ENCODE peak calls at places on chromosomes 11 and 22, in nine cellular contexts. X is colonic mucosa, D is astrocyte, M is BJ, Q is AG10803, Y is stomach, F is epithelial cell of proximal tubule, C is tibial nerve, S is A549. W is an unnamed sample.

GRCh38 chr11:10044618-10045017 is 249.4 kb downstream of the SBF2 start:
- DNase-seq in Q (peak), C (no peak), Y (no peak), X (no peak), F (no peak), M (no peak), S (no peak), D (peak), W (no peak)

GRCh38 chr11:8365542-8365941 is 101.9 kb upstream of the LMO1 start:
- DNase-seq in Y (no peak), M (no peak), Q (no peak), F (no peak), S (no peak), D (no peak), X (no peak), C (no peak), W (no peak)

GRCh38 chr11:100719362-100719761 is 32.3 kb downstream of the ARHGAP42 start:
- DNase-seq in Q (peak), D (peak), M (no peak), C (no peak), Y (no peak), S (no peak), X (no peak), F (peak), W (no peak)

GRCh38 chr11:45930951-45931563 is 8.6 kb downstream of the LARGE2 start:
- DNase-seq in C (no peak), F (no peak), M (no peak), D (no peak), X (no peak), Y (no peak), S (no peak), Q (no peak), W (no peak)

GRCh38 chr11:8338138-8338537 is 74.5 kb upstream of the LMO1 start:
- DNase-seq in S (peak), C (no peak), Q (peak), F (no peak), M (no peak), Y (peak), D (no peak), X (peak), W (peak)

GRCh38 chr22:21755855-21756284 is 20.3 kb upstream of the YPEL1 start:
- DNase-seq in Y (no peak), C (no peak), Q (peak), F (no peak), M (no peak), D (peak), X (no peak), S (no peak), W (no peak)

GRCh38 chr11:37142591-37142990 is 544.6 kb upstream of the RAG2 start:
- DNase-seq in F (no peak), X (no peak), Y (no peak), C (no peak), Q (no peak), D (no peak), S (no peak), M (no peak), W (no peak)

GRCh38 chr11:15035283-15035682 is 38.1 kb upstream of the CALCB start:
- DNase-seq in D (no peak), X (peak), S (no peak), Y (no peak), F (no peak), Q (no peak), M (no peak), C (no peak), W (no peak)

GRCh38 chr11:35796542-35796941 is 134.0 kb downstream of the TRIM44 start:
- DNase-seq in Q (no peak), Y (no peak), M (no peak), D (no peak), C (no peak), X (no peak), S (no peak), F (no peak), W (no peak)

GRCh38 chr11:114219559-114220349 is 76.4 kb upstream of the NNMT start:
- DNase-seq in S (no peak), C (no peak), Y (no peak), Q (no peak), M (no peak), X (no peak), D (peak), F (peak), W (no peak)

GRCh38 chr11:33089776-33090175 is 50.4 kb downstream of the TCP11L1 start:
- DNase-seq in M (no peak), Q (peak), C (no peak), D (peak), F (no peak), X (no peak), S (no peak), Y (no peak), W (no peak)

GRCh38 chr11:125036933-125037332 is 26.2 kb upstream of the SLC37A2 start:
- DNase-seq in Y (no peak), S (no peak), Q (peak), C (no peak), F (peak), X (no peak), D (peak), M (peak), W (no peak)

GRCh38 chr11:77559686-77560425 is 29.9 kb upstream of the AQP11 start:
- DNase-seq in C (no peak), M (peak), F (peak), S (peak), Q (peak), X (no peak), Y (no peak), D (peak), W (no peak)

GRCh38 chr11:90847268-90847886 is 624.5 kb upstream of the CHORDC1 start:
- DNase-seq in Q (no peak), S (no peak), C (no peak), X (no peak), M (no peak), D (no peak), Y (no peak), F (no peak), W (no peak)

GRCh38 chr11:90855531-90855930 is 632.7 kb upstream of the CHORDC1 start:
- DNase-seq in M (no peak), C (no peak), S (no peak), X (no peak), Q (no peak), F (no peak), D (no peak), Y (no peak), W (no peak)

GRCh38 chr11:90846628-90847027 is 623.8 kb upstream of the CHORDC1 start:
- DNase-seq in C (no peak), M (no peak), Y (no peak), F (no peak), X (no peak), S (no peak), Q (no peak), D (no peak), W (no peak)

GRCh38 chr11:90849278-90849677 is 626.4 kb upstream of the CHORDC1 start:
- DNase-seq in M (no peak), C (no peak), Q (no peak), F (no peak), D (no peak), S (no peak), Y (no peak), X (no peak), W (no peak)

DNA sequence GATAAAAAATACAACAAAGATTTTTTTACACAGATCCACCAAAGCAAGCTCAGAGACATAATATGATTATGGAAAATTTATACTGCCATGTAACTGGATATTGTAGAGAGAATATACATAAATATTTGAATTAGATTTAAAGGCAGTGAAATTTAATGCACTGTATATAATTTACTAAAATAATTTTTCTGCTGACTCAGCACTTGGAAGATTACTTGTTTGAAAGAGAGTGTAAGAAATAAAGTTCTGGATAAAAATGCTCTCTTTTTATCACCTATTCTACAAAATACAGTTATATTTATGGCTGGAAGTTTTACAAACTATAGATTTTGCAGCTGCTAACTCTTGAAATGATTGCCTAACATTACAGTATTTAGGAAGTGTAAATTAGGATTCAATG is 628.3 kb upstream of the CHORDC1 start:
- DNase-seq in S (no peak), F (no peak), D (no peak), C (no peak), Y (no peak), M (no peak), Q (no peak), X (no peak), W (no peak)
- H3K4me3 ChIP-seq in S (no peak), F (no peak), D (no peak), C (no peak), Y (no peak), M (no peak), Q (no peak), X (no peak), W (no peak)

GRCh38 chr22:30561402-30562154 is 12.9 kb downstream of the GAL3ST1 start:
- DNase-seq in Q (no peak), C (no peak), Y (no peak), X (no peak), D (no peak), F (no peak), S (no peak), M (no peak), W (no peak)

GRCh38 chr22:30556388-30556787 is 9.8 kb upstream of the SEC14L6 start:
- DNase-seq in X (no peak), M (no peak), F (no peak), S (no peak), D (no peak), C (no peak), Q (no peak), Y (no peak), W (no peak)

GRCh38 chr22:30562391-30562790 is 12.1 kb downstream of the GAL3ST1 start:
- DNase-seq in X (no peak), D (no peak), F (peak), C (no peak), Q (no peak), M (no peak), Y (no peak), S (peak), W (no peak)

GRCh38 chr22:30557243-30557642 is 10.7 kb upstream of the SEC14L6 start:
- DNase-seq in S (no peak), X (no peak), F (no peak), C (no peak), Y (no peak), D (no peak), Q (no peak), M (no peak), W (no peak)

GRCh38 chr22:30559889-30560288 is 13.3 kb upstream of the SEC14L6 start:
- DNase-seq in M (no peak), Q (no peak), Y (no peak), D (no peak), F (no peak), C (no peak), S (no peak), X (no peak), W (no peak)
- H3K4me3 ChIP-seq in M (no peak), Q (no peak), Y (no peak), D (no peak), F (peak), C (no peak), S (no peak), X (no peak), W (no peak)

GRCh38 chr22:37146507-37147180 is 3.1 kb downstream of the IL2RB start:
- DNase-seq in Y (no peak), C (no peak), D (no peak), X (no peak), M (no peak), Q (no peak), S (no peak), F (no peak), W (no peak)
- H3K4me3 ChIP-seq in Y (peak), C (no peak), D (no peak), X (no peak), M (no peak), Q (no peak), S (no peak), F (no peak), W (no peak)

GRCh38 chr11:2138075-2138435 is 1.1 kb downstream of the IGF2 start:
- DNase-seq in F (no peak), M (no peak), Q (no peak), D (no peak), Y (no peak), C (no peak), X (no peak), S (no peak), W (no peak)
- H3K4me3 ChIP-seq in F (no peak), M (peak), Q (no peak), D (no peak), Y (peak), C (peak), X (no peak), S (peak), W (peak)

DNA sequence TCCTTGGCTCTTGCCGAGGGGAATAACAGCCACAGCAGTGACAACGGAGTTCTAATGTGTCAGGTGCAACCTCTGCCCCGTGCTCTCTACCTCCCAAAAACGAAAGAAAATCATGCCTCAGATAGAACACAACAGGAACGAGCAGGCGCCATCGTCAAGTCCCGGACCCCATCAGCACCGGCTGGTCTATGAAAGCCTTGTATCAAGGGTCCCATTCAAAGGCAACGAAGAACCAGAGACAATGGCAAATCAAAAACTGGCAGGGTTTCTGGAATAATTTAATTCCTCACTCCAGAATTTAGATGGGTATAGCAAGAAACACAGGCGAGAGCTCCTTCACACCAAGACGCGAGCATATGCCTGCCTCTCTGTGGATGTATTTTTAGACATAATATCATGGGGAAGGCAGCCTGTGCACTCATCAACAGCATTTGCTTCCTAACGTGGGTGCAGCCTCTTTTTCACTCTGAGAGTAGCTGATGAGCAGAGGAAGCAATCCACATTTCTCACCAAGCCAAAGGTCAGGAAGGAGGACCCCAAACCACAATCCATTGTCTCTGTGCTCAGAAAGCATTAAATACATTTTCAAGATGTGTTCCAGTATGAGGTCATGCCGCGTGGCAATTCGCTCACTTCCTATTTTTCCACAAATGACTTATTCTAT is 193.4 kb upstream of the BLID start:
- DNase-seq in S (no peak), C (no peak), M (no peak), F (no peak), Y (no peak), X (no peak), Q (no peak), D (peak), W (no peak)
- H3K4me3 ChIP-seq in S (no peak), C (peak), M (no peak), F (peak), Y (no peak), X (no peak), Q (no peak), D (peak), W (peak)